ENCODE peak calls at places on chromosomes 11 and 22, in six cellular contexts. Q is dermis microvascular lymphatic vessel endothelial cell; G is stimulated activated CD8-positive, alpha-beta memory T cell treated with anti-CD3 and anti-CD28 coated beads, Interleukin-7, amount 100 ng/mL, for 1 hour; D is activated T-cell treated with anti-CD3 and anti-CD28 coated beads, Interleukin-2, amount 50 U/mL, for 24 hours; Y is M059J; I is mammary epithelial cell. L is an unnamed sample.

GRCh38 chr22:26561756-26562417 is 28.0 kb downstream of the TPST2 start:
- DNase-seq in I (no peak), Y (no peak), D (no peak), Q (no peak), G (no peak), L (no peak)

GRCh38 chr11:67211656-67212436 is 54.4 kb upstream of the GRK2 start:
- DNase-seq in Y (no peak), G (no peak), D (no peak), Q (no peak), I (no peak), L (no peak)

GRCh38 chr11:14312736-14313438 is 46.1 kb downstream of the RRAS2 start:
- DNase-seq in I (no peak), G (no peak), D (no peak), Y (peak), Q (no peak), L (no peak)

GRCh38 chr22:35301370-35301874 is 1.7 kb downstream of the TOM1 start:
- DNase-seq in Y (peak), Q (no peak), I (peak), G (no peak), D (no peak), L (no peak)

GRCh38 chr11:11569936-11570491 is 51.8 kb downstream of the GALNT18 start:
- DNase-seq in Q (peak), D (no peak), I (peak), G (no peak), Y (peak), L (no peak)

GRCh38 chr11:73478737-73479347 is 102.6 kb downstream of the RELT start:
- DNase-seq in I (peak), G (no peak), Y (peak), D (no peak), Q (peak), L (peak)

GRCh38 chr22:36991220-36991619 is 28.0 kb downstream of the TST start:
- DNase-seq in G (no peak), I (no peak), Q (no peak), D (no peak), Y (no peak), L (no peak)

GRCh38 chr22:24424901-24425775 is 2.3 kb upstream of the ADORA2A start:
- DNase-seq in G (no peak), Q (no peak), I (no peak), D (no peak), Y (no peak), L (no peak)

GRCh38 chr22:30423296-30423958 is 2.1 kb upstream of the MTFP1 start:
- DNase-seq in D (no peak), G (no peak), I (peak), Q (peak), Y (peak), L (peak)

GRCh38 chr11:57641426-57641825 is 8.3 kb downstream of the YPEL4 start:
- DNase-seq in Y (peak), Q (peak), D (no peak), G (no peak), I (no peak), L (no peak)

GRCh38 chr11:12680246-12680939 is 6.2 kb downstream of the TEAD1 start:
- DNase-seq in G (no peak), I (peak), Q (no peak), Y (peak), D (no peak), L (peak)

GRCh38 chr22:44685384-44686056 is 16.5 kb upstream of the PRR5 start:
- DNase-seq in Y (peak), D (peak), I (peak), G (peak), Q (peak), L (peak)

GRCh38 chr11:36463781-36464180 is 46.3 kb downstream of the TRAF6 start:
- DNase-seq in D (no peak), I (no peak), G (no peak), Q (no peak), Y (peak), L (no peak)

GRCh38 chr11:102783016-102783415 is 2.6 kb upstream of the MMP10 start:
- DNase-seq in D (no peak), Y (no peak), I (peak), G (no peak), Q (no peak), L (no peak)

GRCh38 chr22:50084570-50084969 is 656 bp downstream of the MLC1 start:
- DNase-seq in I (no peak), G (no peak), Y (no peak), Q (no peak), D (no peak), L (no peak)

GRCh38 chr11:34676227-34676626 is 55.3 kb downstream of the EHF start:
- DNase-seq in Q (no peak), Y (no peak), G (no peak), I (no peak), D (no peak), L (no peak)

GRCh38 chr22:37169412-37169811 is 18.6 kb downstream of the C1QTNF6 start:
- DNase-seq in D (peak), G (no peak), Q (no peak), Y (no peak), I (no peak), L (no peak)

GRCh38 chr22:27952779-27953178 is 33.7 kb upstream of the PITPNB start:
- DNase-seq in I (no peak), Y (no peak), D (no peak), Q (no peak), G (no peak), L (no peak)

GRCh38 chr11:134751161-134751560 is 339.1 kb upstream of the B3GAT1 start:
- DNase-seq in G (no peak), Q (no peak), I (no peak), Y (no peak), D (no peak), L (peak)

GRCh38 chr22:36397081-36397766 is 9.5 kb upstream of the MYH9 start:
- DNase-seq in D (no peak), Y (peak), G (no peak), Q (no peak), I (no peak), L (no peak)

GRCh38 chr11:123742778-123743177 is 1.3 kb upstream of the ZNF202 start:
- DNase-seq in Y (no peak), Q (no peak), G (no peak), I (no peak), D (no peak), L (no peak)

GRCh38 chr11:60753309-60753708 is 3.4 kb upstream of the MS4A15 start:
- DNase-seq in I (no peak), D (no peak), Y (no peak), Q (no peak), G (no peak), L (no peak)

GRCh38 chr11:62544521-62545436 is 1.8 kb downstream of the AHNAK start:
- DNase-seq in Y (peak), I (no peak), D (no peak), Q (peak), G (no peak), L (peak)

GRCh38 chr22:41966607-41967240 is 2.5 kb upstream of the SEPTIN3 start:
- DNase-seq in I (peak), Y (peak), Q (peak), G (no peak), D (peak), L (peak)

GRCh38 chr11:86592047-86592564 is 80.3 kb downstream of the ME3 start:
- DNase-seq in I (no peak), D (no peak), Q (no peak), Y (peak), G (no peak), L (no peak)

GRCh38 chr11:122746050-122746478 is 90.5 kb downstream of the UBASH3B start:
- DNase-seq in Y (no peak), G (no peak), I (no peak), D (peak), Q (no peak), L (no peak)

GRCh38 chr11:124071622-124071948 is 30.5 kb upstream of the OR10G7 start:
- DNase-seq in G (no peak), I (no peak), Q (no peak), D (no peak), Y (no peak), L (no peak)

GRCh38 chr11:12454782-12455181 is 77.4 kb downstream of the PARVA start:
- DNase-seq in G (no peak), D (no peak), Y (peak), Q (peak), I (peak), L (no peak)

GRCh38 chr11:57982763-57983162 is 40.9 kb upstream of the OR9Q1 start:
- DNase-seq in Y (no peak), D (no peak), Q (no peak), I (no peak), G (no peak), L (no peak)

GRCh38 chr11:69381681-69382130 is 87.8 kb downstream of the MYEOV start:
- DNase-seq in Y (no peak), Q (no peak), I (no peak), G (no peak), D (no peak), L (peak)

GRCh38 chr11:72009156-72009555 is 10.4 kb downstream of the IL18BP start:
- DNase-seq in Q (no peak), Y (no peak), I (no peak), D (no peak), G (no peak), L (no peak)

GRCh38 chr11:104091281-104092071 is 55.0 kb downstream of the DDI1 start:
- DNase-seq in D (no peak), I (no peak), G (no peak), Q (no peak), Y (no peak), L (no peak)

GRCh38 chr11:2517016-2517385 is 72.2 kb downstream of the KCNQ1 start:
- DNase-seq in G (no peak), I (no peak), Y (no peak), D (peak), Q (no peak), L (peak)

GRCh38 chr11:29449280-29450074 is 567.4 kb downstream of the KCNA4 start:
- DNase-seq in Q (no peak), Y (peak), D (no peak), I (no peak), G (no peak), L (no peak)

GRCh38 chr22:30701872-30702271 is 7.2 kb downstream of the OSBP2 start:
- DNase-seq in Y (peak), Q (peak), G (no peak), D (no peak), I (peak), L (no peak)

GRCh38 chr11:77038029-77038824 is 4.0 kb downstream of the B3GNT6 start:
- DNase-seq in Q (no peak), D (no peak), G (no peak), I (no peak), Y (peak), L (no peak)

GRCh38 chr11:75432911-75433321 is at the start of gene KLHL35:
- DNase-seq in Y (no peak), D (no peak), Q (no peak), G (no peak), I (no peak), L (no peak)

L was measured in Peyer's patch.